ENCODE peak calls at places on chromosomes 5 and 9, in seven cellular contexts. One of them, this sample, is unnamed.

GRCh38 chr5:154479160-154479943 is 1.3 kb upstream of the HAND1 start:
- DNase-seq in stimulated activated CD4-positive, alpha-beta T cell treated with anti-CD3 and anti-CD28 coated beads, Interleukin-1b, Interleukin-23, amount 100 ng/mL, for 24 hours: no peak
- DNase-seq in nephron progenitor cell: no peak
- DNase-seq in amniotic stem cell: no peak
- DNase-seq in ovary: no peak
- DNase-seq in stimulated activated effector memory CD8-positive, alpha-beta T cell treated with anti-CD3 and anti-CD28 coated beads, Interleukin-12 subunit alpha, Interleukin-12 subunit beta, amount 100 ng/mL, for 72 hours: peak
- DNase-seq in osteoblast: no peak
- DNase-seq in this sample: no peak

GRCh38 chr9:92151691-92152393 is 36.6 kb upstream of the SPTLC1 start:
- DNase-seq in amniotic stem cell: no peak
- DNase-seq in stimulated activated CD4-positive, alpha-beta T cell treated with anti-CD3 and anti-CD28 coated beads, Interleukin-1b, Interleukin-23, amount 100 ng/mL, for 24 hours: no peak
- DNase-seq in osteoblast: peak
- DNase-seq in nephron progenitor cell: no peak
- DNase-seq in ovary: no peak
- DNase-seq in stimulated activated effector memory CD8-positive, alpha-beta T cell treated with anti-CD3 and anti-CD28 coated beads, Interleukin-12 subunit alpha, Interleukin-12 subunit beta, amount 100 ng/mL, for 72 hours: peak
- DNase-seq in this sample: no peak

GRCh38 chr5:9599391-9599790 is 30.8 kb downstream of the TAS2R1 start:
- DNase-seq in stimulated activated effector memory CD8-positive, alpha-beta T cell treated with anti-CD3 and anti-CD28 coated beads, Interleukin-12 subunit alpha, Interleukin-12 subunit beta, amount 100 ng/mL, for 72 hours: no peak
- DNase-seq in osteoblast: no peak
- DNase-seq in ovary: no peak
- DNase-seq in amniotic stem cell: no peak
- DNase-seq in stimulated activated CD4-positive, alpha-beta T cell treated with anti-CD3 and anti-CD28 coated beads, Interleukin-1b, Interleukin-23, amount 100 ng/mL, for 24 hours: no peak
- DNase-seq in nephron progenitor cell: no peak
- DNase-seq in this sample: no peak

GRCh38 chr5:111224561-111224989 is 391 bp downstream of the CAMK4 start:
- DNase-seq in stimulated activated effector memory CD8-positive, alpha-beta T cell treated with anti-CD3 and anti-CD28 coated beads, Interleukin-12 subunit alpha, Interleukin-12 subunit beta, amount 100 ng/mL, for 72 hours: no peak
- DNase-seq in osteoblast: no peak
- DNase-seq in nephron progenitor cell: no peak
- DNase-seq in amniotic stem cell: no peak
- DNase-seq in ovary: no peak
- DNase-seq in stimulated activated CD4-positive, alpha-beta T cell treated with anti-CD3 and anti-CD28 coated beads, Interleukin-1b, Interleukin-23, amount 100 ng/mL, for 24 hours: no peak
- DNase-seq in this sample: no peak

GRCh38 chr5:125257057-125257970 is 510.9 kb upstream of the ZNF608 start:
- DNase-seq in osteoblast: no peak
- DNase-seq in ovary: no peak
- DNase-seq in nephron progenitor cell: no peak
- DNase-seq in stimulated activated effector memory CD8-positive, alpha-beta T cell treated with anti-CD3 and anti-CD28 coated beads, Interleukin-12 subunit alpha, Interleukin-12 subunit beta, amount 100 ng/mL, for 72 hours: no peak
- DNase-seq in amniotic stem cell: no peak
- DNase-seq in stimulated activated CD4-positive, alpha-beta T cell treated with anti-CD3 and anti-CD28 coated beads, Interleukin-1b, Interleukin-23, amount 100 ng/mL, for 24 hours: no peak
- DNase-seq in this sample: no peak

GRCh38 chr5:142696379-142696778 is 10.5 kb upstream of the FGF1 start:
- DNase-seq in amniotic stem cell: no peak
- DNase-seq in osteoblast: no peak
- DNase-seq in stimulated activated effector memory CD8-positive, alpha-beta T cell treated with anti-CD3 and anti-CD28 coated beads, Interleukin-12 subunit alpha, Interleukin-12 subunit beta, amount 100 ng/mL, for 72 hours: no peak
- DNase-seq in nephron progenitor cell: no peak
- DNase-seq in ovary: no peak
- DNase-seq in stimulated activated CD4-positive, alpha-beta T cell treated with anti-CD3 and anti-CD28 coated beads, Interleukin-1b, Interleukin-23, amount 100 ng/mL, for 24 hours: no peak
- DNase-seq in this sample: no peak

GRCh38 chr5:76831108-76831447 is 12.2 kb downstream of the F2RL1 start:
- DNase-seq in ovary: no peak
- DNase-seq in osteoblast: peak
- DNase-seq in amniotic stem cell: no peak
- DNase-seq in nephron progenitor cell: no peak
- DNase-seq in stimulated activated CD4-positive, alpha-beta T cell treated with anti-CD3 and anti-CD28 coated beads, Interleukin-1b, Interleukin-23, amount 100 ng/mL, for 24 hours: no peak
- DNase-seq in stimulated activated effector memory CD8-positive, alpha-beta T cell treated with anti-CD3 and anti-CD28 coated beads, Interleukin-12 subunit alpha, Interleukin-12 subunit beta, amount 100 ng/mL, for 72 hours: no peak
- DNase-seq in this sample: no peak

GRCh38 chr5:142883025-142883424 is 112.8 kb downstream of the ARHGAP26 start:
- DNase-seq in osteoblast: peak
- DNase-seq in stimulated activated effector memory CD8-positive, alpha-beta T cell treated with anti-CD3 and anti-CD28 coated beads, Interleukin-12 subunit alpha, Interleukin-12 subunit beta, amount 100 ng/mL, for 72 hours: no peak
- DNase-seq in ovary: peak
- DNase-seq in nephron progenitor cell: no peak
- DNase-seq in amniotic stem cell: no peak
- DNase-seq in stimulated activated CD4-positive, alpha-beta T cell treated with anti-CD3 and anti-CD28 coated beads, Interleukin-1b, Interleukin-23, amount 100 ng/mL, for 24 hours: no peak
- DNase-seq in this sample: no peak

GRCh38 chr5:89338935-89339334 is 456.0 kb upstream of the MEF2C start:
- DNase-seq in osteoblast: no peak
- DNase-seq in stimulated activated CD4-positive, alpha-beta T cell treated with anti-CD3 and anti-CD28 coated beads, Interleukin-1b, Interleukin-23, amount 100 ng/mL, for 24 hours: no peak
- DNase-seq in stimulated activated effector memory CD8-positive, alpha-beta T cell treated with anti-CD3 and anti-CD28 coated beads, Interleukin-12 subunit alpha, Interleukin-12 subunit beta, amount 100 ng/mL, for 72 hours: no peak
- DNase-seq in ovary: no peak
- DNase-seq in nephron progenitor cell: no peak
- DNase-seq in amniotic stem cell: no peak
- DNase-seq in this sample: no peak